ENCODE peak calls at places on chromosomes 2 and 18, in seven cellular contexts. One of them, this sample, is unnamed.

GRCh38 chr2:75200140-75200985 is 1.0 kb upstream of the TACR1 start:
- DNase-seq in H9: peak; percentile 53
- DNase-seq in neuronal stem cell: peak; percentile 27
- DNase-seq in mesendoderm: peak; percentile 59
- DNase-seq in IMR-90: peak; percentile 39
- DNase-seq in mesenchymal stem cell: peak; percentile 50
- DNase-seq in H1: no peak
- DNase-seq in this sample: peak; percentile 56

GRCh38 chr18:61992285-61992684 is 99.5 kb upstream of the RNF152 start:
- DNase-seq in H9: no peak
- DNase-seq in neuronal stem cell: no peak
- DNase-seq in mesendoderm: peak; percentile 87
- DNase-seq in IMR-90: peak; percentile 82
- DNase-seq in mesenchymal stem cell: peak; percentile 87
- DNase-seq in H1: no peak
- DNase-seq in this sample: no peak

GRCh38 chr18:34659579-34660517 is 50.2 kb upstream of the DTNA start:
- DNase-seq in H9: peak; percentile 85
- DNase-seq in neuronal stem cell: peak; percentile 57
- DNase-seq in mesendoderm: peak; percentile 98
- DNase-seq in IMR-90: peak; percentile 97
- DNase-seq in mesenchymal stem cell: peak; percentile 97
- DNase-seq in H1: peak; percentile 82
- DNase-seq in this sample: peak; percentile 82

GRCh38 chr2:11481789-11482472 is 16.0 kb upstream of the E2F6 start:
- DNase-seq in H9: no peak
- DNase-seq in neuronal stem cell: no peak
- DNase-seq in mesendoderm: peak; percentile 35
- DNase-seq in IMR-90: no peak
- DNase-seq in mesenchymal stem cell: no peak
- DNase-seq in H1: no peak
- DNase-seq in this sample: no peak

GRCh38 chr2:12452211-12452610 is 264.5 kb upstream of the TRIB2 start:
- DNase-seq in H9: no peak
- DNase-seq in neuronal stem cell: no peak
- DNase-seq in mesendoderm: no peak
- DNase-seq in IMR-90: peak; percentile 96
- DNase-seq in mesenchymal stem cell: peak; percentile 81
- DNase-seq in H1: no peak
- DNase-seq in this sample: no peak

GRCh38 chr18:9516437-9517064 is 41.2 kb downstream of the RALBP1 start:
- DNase-seq in H9: no peak
- DNase-seq in neuronal stem cell: peak; percentile 15
- DNase-seq in mesendoderm: peak; percentile 42
- DNase-seq in IMR-90: peak; percentile 46
- DNase-seq in mesenchymal stem cell: peak; percentile 60
- DNase-seq in H1: no peak
- DNase-seq in this sample: no peak

GRCh38 chr2:128685841-128686497 is 367.3 kb upstream of the HS6ST1 start:
- DNase-seq in H9: no peak
- DNase-seq in neuronal stem cell: no peak
- DNase-seq in mesendoderm: no peak
- DNase-seq in IMR-90: no peak
- DNase-seq in mesenchymal stem cell: no peak
- DNase-seq in H1: no peak
- DNase-seq in this sample: no peak

GRCh38 chr2:105256431-105257047 is 15.0 kb downstream of the GPR45 start:
- DNase-seq in H9: no peak
- DNase-seq in neuronal stem cell: no peak
- DNase-seq in mesendoderm: peak; percentile 68
- DNase-seq in IMR-90: no peak
- DNase-seq in mesenchymal stem cell: no peak
- DNase-seq in H1: no peak
- DNase-seq in this sample: peak; percentile 91

GRCh38 chr18:23136326-23137092 is 1.2 kb downstream of the CABLES1 start:
- DNase-seq in H9: peak; percentile 41
- DNase-seq in neuronal stem cell: peak; percentile 23
- DNase-seq in mesendoderm: peak; percentile 46
- DNase-seq in IMR-90: no peak
- DNase-seq in mesenchymal stem cell: peak; percentile 58
- DNase-seq in H1: no peak
- DNase-seq in this sample: peak; percentile 50

GRCh38 chr18:34203866-34204265 is 20.8 kb downstream of the NOL4 start:
- DNase-seq in H9: no peak
- DNase-seq in neuronal stem cell: no peak
- DNase-seq in mesendoderm: no peak
- DNase-seq in IMR-90: no peak
- DNase-seq in mesenchymal stem cell: no peak
- DNase-seq in H1: no peak
- DNase-seq in this sample: no peak

GRCh38 chr2:206212673-206213513 is 53.2 kb downstream of the EEF1B2 start:
- DNase-seq in H9: no peak
- DNase-seq in neuronal stem cell: no peak
- DNase-seq in mesendoderm: peak; percentile 13
- DNase-seq in IMR-90: peak; percentile 17
- DNase-seq in mesenchymal stem cell: peak; percentile 25
- DNase-seq in H1: no peak
- DNase-seq in this sample: peak; percentile 82

GRCh38 chr18:74497778-74498177 is 1.6 kb downstream of the CNDP2 start:
- DNase-seq in H9: no peak
- DNase-seq in neuronal stem cell: no peak
- DNase-seq in mesendoderm: no peak
- DNase-seq in IMR-90: no peak
- DNase-seq in mesenchymal stem cell: no peak
- DNase-seq in H1: no peak
- DNase-seq in this sample: peak; percentile 3

GRCh38 chr2:196515041-196515440 is 124.5 kb upstream of the CCDC150 start:
- DNase-seq in H9: no peak
- DNase-seq in neuronal stem cell: no peak
- DNase-seq in mesendoderm: no peak
- DNase-seq in IMR-90: no peak
- DNase-seq in mesenchymal stem cell: no peak
- DNase-seq in H1: no peak
- DNase-seq in this sample: no peak

GRCh38 chr2:185188656-185189055 is 549.9 kb upstream of the FSIP2 start:
- DNase-seq in H9: no peak
- DNase-seq in neuronal stem cell: no peak
- DNase-seq in mesendoderm: no peak
- DNase-seq in IMR-90: no peak
- DNase-seq in mesenchymal stem cell: no peak
- DNase-seq in H1: no peak
- DNase-seq in this sample: no peak

GRCh38 chr2:235244497-235245215 is 249.2 kb upstream of the AGAP1 start:
- DNase-seq in H9: no peak
- DNase-seq in neuronal stem cell: no peak
- DNase-seq in mesendoderm: no peak
- DNase-seq in IMR-90: peak; percentile 15
- DNase-seq in mesenchymal stem cell: peak; percentile 48
- DNase-seq in H1: no peak
- DNase-seq in this sample: no peak

GRCh38 chr18:8843005-8843404 is 137.6 kb downstream of the MTCL1 start:
- DNase-seq in H9: no peak
- DNase-seq in neuronal stem cell: no peak
- DNase-seq in mesendoderm: no peak
- DNase-seq in IMR-90: no peak
- DNase-seq in mesenchymal stem cell: no peak
- DNase-seq in H1: no peak
- DNase-seq in this sample: no peak

GRCh38 chr2:204665244-204665643 is 120.0 kb downstream of the PARD3B start:
- DNase-seq in H9: no peak
- DNase-seq in neuronal stem cell: no peak
- DNase-seq in mesendoderm: peak; percentile 77
- DNase-seq in IMR-90: peak; percentile 60
- DNase-seq in mesenchymal stem cell: peak; percentile 22
- DNase-seq in H1: no peak
- DNase-seq in this sample: peak; percentile 6

GRCh38 chr18:10030816-10031541 is 117.2 kb downstream of the VAPA start:
- DNase-seq in H9: no peak
- DNase-seq in neuronal stem cell: no peak
- DNase-seq in mesendoderm: no peak
- DNase-seq in IMR-90: no peak
- DNase-seq in mesenchymal stem cell: no peak
- DNase-seq in H1: no peak
- DNase-seq in this sample: no peak

GRCh38 chr18:79582978-79583377 is 96.6 kb upstream of the CTDP1 start:
- DNase-seq in H9: no peak
- DNase-seq in neuronal stem cell: no peak
- DNase-seq in mesendoderm: no peak
- DNase-seq in IMR-90: no peak
- DNase-seq in mesenchymal stem cell: no peak
- DNase-seq in H1: no peak
- DNase-seq in this sample: no peak

GRCh38 chr18:46755315-46756171 is 1.3 kb downstream of the ST8SIA5 start:
- DNase-seq in H9: no peak
- DNase-seq in neuronal stem cell: peak; percentile 8
- DNase-seq in mesendoderm: peak; percentile 13
- DNase-seq in IMR-90: no peak
- DNase-seq in mesenchymal stem cell: peak; percentile 2
- DNase-seq in H1: no peak
- DNase-seq in this sample: no peak

GRCh38 chr18:8701546-8702118 is 3.7 kb upstream of the MTCL1 start:
- DNase-seq in H9: no peak
- DNase-seq in neuronal stem cell: no peak
- DNase-seq in mesendoderm: no peak
- DNase-seq in IMR-90: peak; percentile 91
- DNase-seq in mesenchymal stem cell: peak; percentile 81
- DNase-seq in H1: no peak
- DNase-seq in this sample: no peak

GRCh38 chr18:36733150-36733549 is 95.7 kb downstream of the TPGS2 start:
- DNase-seq in H9: no peak
- DNase-seq in neuronal stem cell: no peak
- DNase-seq in mesendoderm: no peak
- DNase-seq in IMR-90: no peak
- DNase-seq in mesenchymal stem cell: no peak
- DNase-seq in H1: no peak
- DNase-seq in this sample: no peak

DNA sequence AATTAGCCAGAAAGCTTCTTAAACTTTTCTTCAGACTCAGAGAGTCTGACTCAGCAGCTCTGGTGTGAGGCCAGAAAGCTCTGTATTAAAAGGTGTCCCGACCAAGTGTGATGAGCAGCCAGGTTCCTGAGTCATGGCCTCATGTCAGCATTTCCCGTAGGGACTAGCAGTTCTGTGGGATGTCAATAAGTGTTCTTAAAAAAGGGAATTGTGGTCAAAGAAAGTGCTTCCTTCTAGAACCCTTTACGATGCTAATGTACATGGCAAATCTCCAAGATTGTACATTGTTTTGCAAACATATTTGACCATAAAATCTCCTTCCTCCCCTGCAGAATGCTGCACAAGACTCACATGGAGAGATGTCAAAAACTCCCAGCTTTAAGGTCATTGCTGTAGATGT is 80.1 kb downstream of the PLA2R1 start:
- DNase-seq in H9: no peak
- DNase-seq in neuronal stem cell: no peak
- DNase-seq in mesendoderm: peak; percentile 91
- DNase-seq in IMR-90: peak; percentile 64
- DNase-seq in mesenchymal stem cell: peak; percentile 67
- DNase-seq in H1: no peak
- DNase-seq in this sample: peak; percentile 7
- H3K4ac ChIP-seq in H9: no peak overlapping the region
- H3K4ac ChIP-seq in neuronal stem cell: no peak overlapping the region
- H3K4ac ChIP-seq in mesendoderm: no peak overlapping the region
- H3K4ac ChIP-seq in IMR-90: no peak overlapping the region
- H3K4ac ChIP-seq in mesenchymal stem cell: no peak overlapping the region
- H3K4ac ChIP-seq in H1: no peak overlapping the region
- H3K4ac ChIP-seq in this sample: no peak overlapping the region

GRCh38 chr2:190546734-190547133 is 12.2 kb upstream of the NEMP2 start:
- DNase-seq in H9: no peak
- DNase-seq in neuronal stem cell: no peak
- DNase-seq in mesendoderm: no peak
- DNase-seq in IMR-90: no peak
- DNase-seq in mesenchymal stem cell: no peak
- DNase-seq in H1: no peak
- DNase-seq in this sample: no peak
- H2BK120ac ChIP-seq in H9: no peak overlapping the region
- H2BK120ac ChIP-seq in neuronal stem cell: no peak overlapping the region
- H2BK120ac ChIP-seq in mesendoderm: no peak overlapping the region
- H2BK120ac ChIP-seq in IMR-90: no peak overlapping the region
- H2BK120ac ChIP-seq in mesenchymal stem cell: no peak overlapping the region
- H2BK120ac ChIP-seq in H1: no peak overlapping the region
- H2BK120ac ChIP-seq in this sample: no peak overlapping the region

GRCh38 chr2:69744456-69744855 is 2.5 kb downstream of the ANXA4 start:
- DNase-seq in H9: no peak
- DNase-seq in neuronal stem cell: no peak
- DNase-seq in mesendoderm: no peak
- DNase-seq in IMR-90: no peak
- DNase-seq in mesenchymal stem cell: no peak
- DNase-seq in H1: no peak
- DNase-seq in this sample: no peak

GRCh38 chr2:69743847-69744264 is 1.9 kb downstream of the ANXA4 start:
- DNase-seq in H9: no peak
- DNase-seq in neuronal stem cell: no peak
- DNase-seq in mesendoderm: no peak
- DNase-seq in IMR-90: no peak
- DNase-seq in mesenchymal stem cell: no peak
- DNase-seq in H1: no peak
- DNase-seq in this sample: no peak

GRCh38 chr2:69741281-69742169 is at the start of gene ANXA4:
- DNase-seq in H9: peak; percentile 69
- DNase-seq in neuronal stem cell: peak; percentile 32
- DNase-seq in mesendoderm: peak; percentile 65
- DNase-seq in IMR-90: peak; percentile 74
- DNase-seq in mesenchymal stem cell: peak; percentile 82
- DNase-seq in H1: peak; percentile 36
- DNase-seq in this sample: peak; percentile 90

DNA sequence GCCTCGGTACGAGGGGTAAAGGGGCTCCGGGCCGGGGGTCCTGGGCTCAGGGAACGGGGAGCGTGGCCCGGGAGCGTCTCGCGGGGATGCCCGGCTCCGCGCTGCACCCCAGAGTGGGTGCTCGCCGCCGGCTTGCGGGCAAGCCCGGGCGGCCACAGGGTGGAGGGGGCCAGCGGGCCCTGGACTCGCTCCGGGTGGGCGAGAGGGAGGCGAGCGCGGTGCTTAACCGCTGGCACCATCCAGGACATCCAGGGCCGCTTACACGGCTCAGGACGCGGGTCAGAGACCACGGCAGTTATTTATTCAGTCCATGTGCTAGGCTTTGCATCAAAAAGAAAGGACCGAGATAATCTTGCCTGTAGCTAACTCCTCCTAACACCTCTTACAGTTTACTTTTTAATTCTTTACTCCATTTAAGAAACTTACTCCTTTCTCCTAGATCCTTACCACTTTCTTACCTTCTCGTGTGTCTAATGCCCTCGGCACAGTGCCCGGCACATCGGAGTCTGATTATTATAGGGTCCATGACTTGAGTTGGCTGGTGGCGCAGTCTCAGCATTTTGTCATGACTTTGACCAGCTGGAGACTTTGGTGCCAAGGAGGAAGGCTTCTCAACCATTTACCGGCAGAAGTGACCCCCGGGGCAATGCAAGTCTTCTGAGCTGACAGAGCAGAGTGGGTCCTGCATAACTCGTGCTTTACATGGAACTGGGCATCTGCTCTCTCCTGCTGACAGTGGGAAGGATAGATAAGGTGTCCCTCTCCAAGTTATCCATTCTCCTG is 427 bp downstream of the ANXA4 start:
- DNase-seq in H9: no peak
- DNase-seq in neuronal stem cell: peak; percentile 11
- DNase-seq in mesendoderm: peak; percentile 30
- DNase-seq in IMR-90: peak; percentile 11
- DNase-seq in mesenchymal stem cell: peak; percentile 28
- DNase-seq in H1: no peak
- DNase-seq in this sample: peak; percentile 41
- H3K4ac ChIP-seq in H9: no peak overlapping the region
- H3K4ac ChIP-seq in neuronal stem cell: peak overlapping the region; percentile 84
- H3K4ac ChIP-seq in mesendoderm: peak overlapping the region; percentile 5
- H3K4ac ChIP-seq in IMR-90: peak overlapping the region; percentile 62
- H3K4ac ChIP-seq in mesenchymal stem cell: peak overlapping the region; percentile 81
- H3K4ac ChIP-seq in H1: peak overlapping the region; percentile 85
- H3K4ac ChIP-seq in this sample: peak overlapping the region; percentile 96

GRCh38 chr2:24863636-24864035 is 56.4 kb downstream of the ADCY3 start:
- DNase-seq in H9: no peak
- DNase-seq in neuronal stem cell: no peak
- DNase-seq in mesendoderm: peak; percentile 17
- DNase-seq in IMR-90: peak; percentile 75
- DNase-seq in mesenchymal stem cell: no peak
- DNase-seq in H1: no peak
- DNase-seq in this sample: no peak
- H2BK120ac ChIP-seq in H9: no peak overlapping the region
- H2BK120ac ChIP-seq in neuronal stem cell: no peak overlapping the region
- H2BK120ac ChIP-seq in mesendoderm: no peak overlapping the region
- H2BK120ac ChIP-seq in IMR-90: no peak overlapping the region
- H2BK120ac ChIP-seq in mesenchymal stem cell: no peak overlapping the region
- H2BK120ac ChIP-seq in H1: no peak overlapping the region
- H2BK120ac ChIP-seq in this sample: no peak overlapping the region

This sample was measured in trophoblast cell.